ENCODE peak calls at places on chromosome 9, in four cellular contexts. One of them, this sample, is unnamed.

GRCh38 chr9:92517046-92517445 is 18.7 kb downstream of the ECM2 start:
- DNase-seq in colonic mucosa: no peak
- DNase-seq in left ventricle myocardium inferior: no peak
- DNase-seq in stomach: no peak
- DNase-seq in this sample: no peak

GRCh38 chr9:133581553-133582343 is 27.4 kb downstream of the FAM163B start:
- DNase-seq in colonic mucosa: no peak
- DNase-seq in left ventricle myocardium inferior: peak; percentile 75
- DNase-seq in stomach: no peak
- DNase-seq in this sample: no peak

GRCh38 chr9:99867536-99867935 is 38.9 kb upstream of the STX17 start:
- DNase-seq in colonic mucosa: no peak
- DNase-seq in left ventricle myocardium inferior: no peak
- DNase-seq in stomach: no peak
- DNase-seq in this sample: no peak

GRCh38 chr9:91786132-91786896 is 163.7 kb downstream of the ROR2 start:
- DNase-seq in colonic mucosa: no peak
- DNase-seq in left ventricle myocardium inferior: no peak
- DNase-seq in stomach: no peak
- DNase-seq in this sample: no peak

GRCh38 chr9:127083598-127083997 is 38.8 kb downstream of the ANGPTL2 start:
- DNase-seq in colonic mucosa: no peak
- DNase-seq in left ventricle myocardium inferior: no peak
- DNase-seq in stomach: no peak
- DNase-seq in this sample: no peak

GRCh38 chr9:137828527-137829259 is 48.9 kb upstream of the CACNA1B start:
- DNase-seq in colonic mucosa: no peak
- DNase-seq in left ventricle myocardium inferior: no peak
- DNase-seq in stomach: no peak
- DNase-seq in this sample: no peak

GRCh38 chr9:86983260-86984255 is 36.3 kb upstream of the GAS1 start:
- DNase-seq in colonic mucosa: no peak
- DNase-seq in left ventricle myocardium inferior: peak; percentile 17
- DNase-seq in stomach: no peak
- DNase-seq in this sample: no peak

GRCh38 chr9:76718166-76718565 is 46.1 kb upstream of the PCA3 start:
- DNase-seq in colonic mucosa: no peak
- DNase-seq in left ventricle myocardium inferior: no peak
- DNase-seq in stomach: no peak
- DNase-seq in this sample: no peak

GRCh38 chr9:114487607-114488300 is 17.5 kb downstream of the WHRN start:
- DNase-seq in colonic mucosa: peak; percentile 86
- DNase-seq in left ventricle myocardium inferior: no peak
- DNase-seq in stomach: peak; percentile 69
- DNase-seq in this sample: peak; percentile 84

GRCh38 chr9:98332405-98332831 is 77.0 kb upstream of the TBC1D2 start:
- DNase-seq in colonic mucosa: no peak
- DNase-seq in left ventricle myocardium inferior: no peak
- DNase-seq in stomach: no peak
- DNase-seq in this sample: no peak

DNA sequence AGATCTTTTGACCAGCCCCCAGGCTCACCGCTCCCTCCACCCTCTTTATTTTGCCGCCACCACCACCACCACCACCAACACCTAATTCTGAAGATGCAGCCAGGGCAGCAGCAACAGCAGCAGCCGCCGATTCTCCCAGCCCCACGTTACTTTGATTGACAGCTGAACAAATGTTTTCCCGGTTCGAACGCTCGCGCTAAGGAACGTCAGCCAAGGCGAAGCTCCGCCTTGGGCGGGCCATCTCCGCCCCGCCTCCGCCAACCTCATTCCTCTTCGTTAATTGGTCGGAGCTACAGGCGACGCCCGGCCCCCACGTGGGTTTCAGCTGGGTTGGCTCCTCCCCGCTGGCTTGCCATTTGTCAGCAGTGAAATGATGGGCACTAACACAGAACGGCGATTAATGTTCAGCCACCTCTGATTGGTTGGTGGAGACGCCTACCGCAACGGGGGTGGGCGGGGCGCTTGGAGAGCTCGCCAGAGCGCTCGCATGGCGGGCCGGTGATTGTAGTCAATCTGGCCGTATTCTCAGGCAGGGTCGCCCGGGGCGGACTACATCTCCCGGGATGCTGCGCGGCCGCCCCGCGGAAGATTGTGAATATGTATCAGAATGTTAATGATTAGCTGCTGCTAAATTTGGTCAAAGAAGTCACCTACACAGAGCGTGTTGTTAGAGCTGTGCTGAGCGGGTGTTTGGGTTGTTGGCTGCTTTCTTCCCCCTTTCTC is at the start of gene TLE4:
- DNase-seq in colonic mucosa: peak; percentile 99
- DNase-seq in left ventricle myocardium inferior: peak; percentile 100
- DNase-seq in stomach: peak; percentile 100
- DNase-seq in this sample: peak; percentile 100
- H3K4me1 ChIP-seq in colonic mucosa: no peaks in the 10 kb centered on the region
- H3K4me1 ChIP-seq in left ventricle myocardium inferior: peaks cover 50% of the 10 kb centered on the region
- H3K4me1 ChIP-seq in stomach: peaks cover 38% of the 10 kb centered on the region
- H3K4me1 ChIP-seq in this sample: peaks cover 6% of the 10 kb centered on the region

GRCh38 chr9:14307989-14308750 is 5.8 kb downstream of the NFIB start:
- DNase-seq in colonic mucosa: no peak
- DNase-seq in left ventricle myocardium inferior: no peak
- DNase-seq in stomach: peak; percentile 46
- DNase-seq in this sample: no peak
- H3K4me3 ChIP-seq in colonic mucosa: no peak overlapping the region
- H3K4me3 ChIP-seq in left ventricle myocardium inferior: peak overlapping the region; percentile 80
- H3K4me3 ChIP-seq in stomach: peak overlapping the region; percentile 70
- H3K4me3 ChIP-seq in this sample: peak overlapping the region; percentile 12

GRCh38 chr9:124008855-124009834 is 2.4 kb upstream of the LHX2 start:
- DNase-seq in colonic mucosa: no peak
- DNase-seq in left ventricle myocardium inferior: no peak
- DNase-seq in stomach: no peak
- DNase-seq in this sample: no peak
- H3K4me1 ChIP-seq in colonic mucosa: peaks cover 12% of the 10 kb centered on the region
- H3K4me1 ChIP-seq in left ventricle myocardium inferior: peaks cover 48% of the 10 kb centered on the region
- H3K4me1 ChIP-seq in stomach: peaks cover 61% of the 10 kb centered on the region
- H3K4me1 ChIP-seq in this sample: peaks cover 37% of the 10 kb centered on the region

GRCh38 chr9:131727184-131727785 is 12.6 kb downstream of the RAPGEF1 start:
- DNase-seq in colonic mucosa: no peak
- DNase-seq in left ventricle myocardium inferior: no peak
- DNase-seq in stomach: no peak
- DNase-seq in this sample: no peak

GRCh38 chr9:131728961-131729360 is 10.9 kb downstream of the RAPGEF1 start:
- DNase-seq in colonic mucosa: no peak
- DNase-seq in left ventricle myocardium inferior: no peak
- DNase-seq in stomach: no peak
- DNase-seq in this sample: peak; percentile 82

GRCh38 chr9:131728546-131728910 is 11.3 kb downstream of the RAPGEF1 start:
- DNase-seq in colonic mucosa: no peak
- DNase-seq in left ventricle myocardium inferior: no peak
- DNase-seq in stomach: no peak
- DNase-seq in this sample: no peak

GRCh38 chr9:131724678-131725077 is 15.2 kb downstream of the RAPGEF1 start:
- DNase-seq in colonic mucosa: no peak
- DNase-seq in left ventricle myocardium inferior: no peak
- DNase-seq in stomach: no peak
- DNase-seq in this sample: no peak

GRCh38 chr9:131727795-131728545 is 11.9 kb downstream of the RAPGEF1 start:
- DNase-seq in colonic mucosa: no peak
- DNase-seq in left ventricle myocardium inferior: no peak
- DNase-seq in stomach: no peak
- DNase-seq in this sample: no peak
- H3K4me3 ChIP-seq in colonic mucosa: no peak overlapping the region
- H3K4me3 ChIP-seq in left ventricle myocardium inferior: no peak overlapping the region
- H3K4me3 ChIP-seq in stomach: no peak overlapping the region
- H3K4me3 ChIP-seq in this sample: no peak overlapping the region

DNA sequence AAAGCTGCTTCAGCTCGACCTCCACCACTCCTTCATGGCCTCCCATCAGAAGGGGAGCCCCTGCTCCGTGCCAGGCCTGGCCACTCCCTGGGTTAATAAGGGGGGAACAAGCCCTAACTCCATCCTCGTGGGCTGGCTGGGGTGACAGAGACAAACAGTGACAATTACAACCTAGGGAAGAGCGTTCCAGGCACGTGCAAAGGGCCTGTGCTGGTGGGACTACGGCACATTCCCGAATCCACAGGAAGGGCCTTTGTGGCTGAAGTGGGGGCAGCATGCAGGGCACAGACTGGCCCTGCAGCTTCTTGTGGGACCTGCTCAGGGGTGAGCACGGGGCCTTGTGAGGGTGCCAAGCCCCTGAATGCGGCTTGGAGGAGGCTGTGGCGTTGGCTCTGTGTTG is 157.4 kb downstream of the C9orf50 start:
- DNase-seq in colonic mucosa: no peak
- DNase-seq in left ventricle myocardium inferior: no peak
- DNase-seq in stomach: no peak
- DNase-seq in this sample: no peak
- H3K4me1 ChIP-seq in colonic mucosa: peaks cover 20% of the 10 kb centered on the region
- H3K4me1 ChIP-seq in left ventricle myocardium inferior: peaks cover 45% of the 10 kb centered on the region
- H3K4me1 ChIP-seq in stomach: peaks cover 78% of the 10 kb centered on the region
- H3K4me1 ChIP-seq in this sample: peaks cover 20% of the 10 kb centered on the region

GRCh38 chr9:116479145-116479544 is 208.0 kb upstream of the TRIM32 start:
- DNase-seq in colonic mucosa: no peak
- DNase-seq in left ventricle myocardium inferior: no peak
- DNase-seq in stomach: no peak
- DNase-seq in this sample: no peak

GRCh38 chr9:116477584-116478141 is 209.4 kb upstream of the TRIM32 start:
- DNase-seq in colonic mucosa: no peak
- DNase-seq in left ventricle myocardium inferior: no peak
- DNase-seq in stomach: no peak
- DNase-seq in this sample: no peak

GRCh38 chr9:116476002-116476401 is 211.1 kb upstream of the TRIM32 start:
- DNase-seq in colonic mucosa: no peak
- DNase-seq in left ventricle myocardium inferior: no peak
- DNase-seq in stomach: no peak
- DNase-seq in this sample: no peak

GRCh38 chr9:116475201-116475600 is 211.9 kb upstream of the TRIM32 start:
- DNase-seq in colonic mucosa: no peak
- DNase-seq in left ventricle myocardium inferior: no peak
- DNase-seq in stomach: no peak
- DNase-seq in this sample: no peak

DNA sequence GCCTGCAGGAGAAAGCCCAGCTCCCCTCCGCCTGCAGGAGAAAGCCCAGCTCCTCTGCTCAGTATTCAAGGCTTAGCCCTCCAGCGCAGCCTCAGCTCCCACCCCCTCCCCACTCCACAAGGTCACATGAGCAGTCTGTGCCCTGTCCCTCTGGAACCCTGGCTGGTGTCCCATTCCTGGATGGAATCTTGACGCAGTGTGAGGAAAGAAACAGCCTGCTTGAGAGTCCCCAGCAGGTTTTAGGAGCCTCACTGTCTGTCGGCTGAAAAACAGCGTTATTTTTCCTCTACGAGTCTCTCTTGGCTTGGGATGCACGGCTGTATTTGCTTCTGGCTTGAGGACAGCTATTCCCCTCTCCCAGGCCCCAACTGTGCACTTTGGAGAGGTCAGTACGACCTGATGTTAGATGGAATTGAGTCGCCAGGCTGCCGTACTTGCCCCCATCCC is 210.1 kb upstream of the TRIM32 start:
- DNase-seq in colonic mucosa: no peak
- DNase-seq in left ventricle myocardium inferior: peak; percentile 40
- DNase-seq in stomach: no peak
- DNase-seq in this sample: no peak
- H3K4me3 ChIP-seq in colonic mucosa: no peak overlapping the region
- H3K4me3 ChIP-seq in left ventricle myocardium inferior: peak overlapping the region; percentile 17
- H3K4me3 ChIP-seq in stomach: no peak overlapping the region
- H3K4me3 ChIP-seq in this sample: no peak overlapping the region

GRCh38 chr9:93576296-93577044 is at the start of gene PHF2:
- DNase-seq in colonic mucosa: no peak
- DNase-seq in left ventricle myocardium inferior: no peak
- DNase-seq in stomach: no peak
- DNase-seq in this sample: no peak

GRCh38 chr9:93577940-93578682 is 1.7 kb downstream of the PHF2 start:
- DNase-seq in colonic mucosa: no peak
- DNase-seq in left ventricle myocardium inferior: no peak
- DNase-seq in stomach: peak; percentile 26
- DNase-seq in this sample: peak; percentile 51

GRCh38 chr9:93575706-93576295 is 583 bp upstream of the PHF2 start:
- DNase-seq in colonic mucosa: peak; percentile 54
- DNase-seq in left ventricle myocardium inferior: peak; percentile 48
- DNase-seq in stomach: peak; percentile 46
- DNase-seq in this sample: peak; percentile 74

GRCh38 chr9:93578844-93579243 is 2.5 kb downstream of the PHF2 start:
- DNase-seq in colonic mucosa: no peak
- DNase-seq in left ventricle myocardium inferior: no peak
- DNase-seq in stomach: peak; percentile 10
- DNase-seq in this sample: no peak

GRCh38 chr9:93577045-93577939 is 908 bp downstream of the PHF2 start:
- DNase-seq in colonic mucosa: peak; percentile 56
- DNase-seq in left ventricle myocardium inferior: peak; percentile 54
- DNase-seq in stomach: peak; percentile 31
- DNase-seq in this sample: no peak
- H3K4me1 ChIP-seq in colonic mucosa: peaks cover 16% of the 10 kb centered on the region
- H3K4me1 ChIP-seq in left ventricle myocardium inferior: peaks cover 75% of the 10 kb centered on the region
- H3K4me1 ChIP-seq in stomach: peaks cover 68% of the 10 kb centered on the region
- H3K4me1 ChIP-seq in this sample: peaks cover 61% of the 10 kb centered on the region

GRCh38 chr9:33159760-33160127 is 7.4 kb downstream of the B4GALT1 start:
- DNase-seq in colonic mucosa: peak; percentile 54
- DNase-seq in left ventricle myocardium inferior: peak; percentile 58
- DNase-seq in stomach: peak; percentile 50
- DNase-seq in this sample: peak; percentile 87

GRCh38 chr9:33159058-33159759 is 7.9 kb downstream of the B4GALT1 start:
- DNase-seq in colonic mucosa: peak; percentile 90
- DNase-seq in left ventricle myocardium inferior: peak; percentile 83
- DNase-seq in stomach: no peak
- DNase-seq in this sample: peak; percentile 89

GRCh38 chr9:33157960-33158359 is 9.2 kb downstream of the B4GALT1 start:
- DNase-seq in colonic mucosa: no peak
- DNase-seq in left ventricle myocardium inferior: no peak
- DNase-seq in stomach: no peak
- DNase-seq in this sample: no peak

GRCh38 chr9:33161011-33161588 is 6.0 kb downstream of the B4GALT1 start:
- DNase-seq in colonic mucosa: peak; percentile 68
- DNase-seq in left ventricle myocardium inferior: peak; percentile 53
- DNase-seq in stomach: peak; percentile 62
- DNase-seq in this sample: peak; percentile 62

DNA sequence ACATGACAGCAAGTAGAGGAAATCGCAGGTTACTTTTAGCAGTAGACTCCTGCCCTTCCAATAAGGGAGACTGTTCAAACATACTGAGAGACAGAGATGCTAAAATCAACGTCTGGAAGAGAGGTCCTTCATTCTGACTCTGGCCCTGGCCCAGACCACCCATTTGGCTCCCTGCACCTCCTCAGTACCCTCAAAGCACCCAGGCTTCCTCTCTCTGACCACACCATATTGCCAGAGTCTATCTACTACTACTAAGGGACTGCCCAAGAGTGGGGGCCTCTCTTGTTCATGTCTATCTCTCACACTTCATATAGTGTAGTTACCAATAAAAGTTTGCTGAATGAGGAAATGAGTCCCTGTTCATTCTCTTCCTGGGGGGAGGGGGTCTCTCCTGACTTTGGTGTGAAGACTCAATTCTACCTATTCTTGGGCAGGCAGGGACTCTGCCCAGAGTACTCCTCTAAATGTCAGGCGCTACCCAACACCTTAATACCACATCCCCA is 8.5 kb downstream of the B4GALT1 start:
- DNase-seq in colonic mucosa: no peak
- DNase-seq in left ventricle myocardium inferior: no peak
- DNase-seq in stomach: no peak
- DNase-seq in this sample: no peak
- H3K4me3 ChIP-seq in colonic mucosa: no peak overlapping the region
- H3K4me3 ChIP-seq in left ventricle myocardium inferior: peak overlapping the region; percentile 38
- H3K4me3 ChIP-seq in stomach: no peak overlapping the region
- H3K4me3 ChIP-seq in this sample: no peak overlapping the region